ENCODE peak calls at places on chromosomes 6 and 20, in seven cellular contexts. Z is K562, W is mesenchymal stem cell, U is endodermal cell, A is aorta, D is psoas muscle, J is stomach. I is an unnamed sample.
A peak's percentile ranks its signal among the peaks of the same experiment; 100 is the strongest.

GRCh38 chr6:22673474-22673873 is 104.1 kb downstream of the HDGFL1 start:
- DNase-seq in Z (no peak), W (no peak), U (no peak), A (no peak), D (no peak), J (no peak), I (no peak)

GRCh38 chr6:35804996-35805736 is at the start of gene LHFPL5:
- DNase-seq in Z (peak; percentile 95), W (peak; percentile 42), U (peak; percentile 93), A (peak; percentile 80), D (peak; percentile 36), J (peak; percentile 49), I (peak; percentile 53)

GRCh38 chr20:10179574-10180298 is 38.9 kb upstream of the SNAP25 start:
- DNase-seq in Z (no peak), W (peak; percentile 6), U (peak; percentile 72), A (no peak), D (no peak), J (no peak), I (no peak)

GRCh38 chr6:91288741-91289140 is 701.9 kb upstream of the MAP3K7 start:
- DNase-seq in Z (no peak), W (no peak), U (no peak), A (no peak), D (no peak), J (no peak), I (no peak)

GRCh38 chr6:24935753-24936152 is at the start of gene RIPOR2:
- DNase-seq in Z (no peak), W (no peak), U (peak; percentile 89), A (no peak), D (no peak), J (peak; percentile 56), I (no peak)

GRCh38 chr6:108365488-108365887 is 70.6 kb downstream of the AFG1L start:
- DNase-seq in Z (no peak), W (no peak), U (no peak), A (no peak), D (no peak), J (no peak), I (no peak)

GRCh38 chr6:35876902-35877301 is 44.0 kb downstream of the SRPK1 start:
- DNase-seq in Z (no peak), W (no peak), U (no peak), A (no peak), D (no peak), J (no peak), I (no peak)

GRCh38 chr6:120951258-120951657 is 383.0 kb downstream of the TBC1D32 start:
- DNase-seq in Z (no peak), W (no peak), U (no peak), A (no peak), D (no peak), J (no peak), I (no peak)

GRCh38 chr6:23533954-23534725 is 591.9 kb upstream of the NRSN1 start:
- DNase-seq in Z (no peak), W (no peak), U (no peak), A (no peak), D (no peak), J (no peak), I (no peak)

GRCh38 chr6:154156135-154156948 is 117.3 kb downstream of the OPRM1 start:
- DNase-seq in Z (peak; percentile 21), W (peak; percentile 30), U (peak; percentile 87), A (no peak), D (no peak), J (peak; percentile 68), I (no peak)

GRCh38 chr20:35654415-35654814 is 10.3 kb downstream of the CPNE1 start:
- DNase-seq in Z (no peak), W (no peak), U (no peak), A (no peak), D (no peak), J (no peak), I (no peak)

GRCh38 chr20:41255655-41256054 is 61.9 kb downstream of the ZHX3 start:
- DNase-seq in Z (no peak), W (no peak), U (no peak), A (no peak), D (no peak), J (peak; percentile 44), I (no peak)

GRCh38 chr6:31610891-31611425 is 4.1 kb upstream of the AIF1 start:
- DNase-seq in Z (no peak), W (no peak), U (no peak), A (no peak), D (no peak), J (no peak), I (no peak)

GRCh38 chr6:130831598-130831997 is 4.4 kb downstream of the SMLR1 start:
- DNase-seq in Z (no peak), W (no peak), U (no peak), A (no peak), D (no peak), J (no peak), I (no peak)

GRCh38 chr6:53718597-53719460 is 53.3 kb upstream of the KLHL31 start:
- DNase-seq in Z (peak; percentile 51), W (peak; percentile 62), U (no peak), A (no peak), D (no peak), J (peak; percentile 44), I (peak; percentile 60)

GRCh38 chr6:30163090-30163917 is at the start of gene TRIM15:
- DNase-seq in Z (no peak), W (no peak), U (peak; percentile 67), A (no peak), D (no peak), J (no peak), I (no peak)

GRCh38 chr6:131062245-131063027 is 609 bp downstream of the EPB41L2 start:
- DNase-seq in Z (no peak), W (peak; percentile 40), U (peak; percentile 74), A (peak; percentile 82), D (peak; percentile 39), J (peak; percentile 28), I (no peak)

GRCh38 chr6:133512410-133513016 is 271.4 kb downstream of the EYA4 start:
- DNase-seq in Z (peak; percentile 17), W (peak; percentile 65), U (peak; percentile 83), A (no peak), D (peak; percentile 26), J (peak; percentile 50), I (peak; percentile 43)

GRCh38 chr6:68240731-68241130 is 394.4 kb upstream of the ADGRB3 start:
- DNase-seq in Z (no peak), W (no peak), U (no peak), A (no peak), D (no peak), J (no peak), I (no peak)

GRCh38 chr6:68238097-68238597 is 396.9 kb upstream of the ADGRB3 start:
- DNase-seq in Z (no peak), W (peak; percentile 62), U (no peak), A (no peak), D (no peak), J (no peak), I (no peak)

GRCh38 chr6:68235192-68235812 is 399.8 kb upstream of the ADGRB3 start:
- DNase-seq in Z (no peak), W (peak; percentile 67), U (no peak), A (no peak), D (no peak), J (no peak), I (no peak)

GRCh38 chr6:68239034-68239433 is 396.0 kb upstream of the ADGRB3 start:
- DNase-seq in Z (no peak), W (no peak), U (no peak), A (no peak), D (no peak), J (no peak), I (no peak)

GRCh38 chr6:68237205-68237604 is 397.9 kb upstream of the ADGRB3 start:
- DNase-seq in Z (no peak), W (no peak), U (no peak), A (no peak), D (no peak), J (no peak), I (no peak)
- H3K4me3 ChIP-seq in Z (no peak overlapping the region), W (no peak overlapping the region), U (no peak overlapping the region), A (no peak overlapping the region), D (no peak overlapping the region), J (no peak overlapping the region), I (no peak overlapping the region)

GRCh38 chr20:45347297-45347935 is 808 bp downstream of the SDC4 start:
- DNase-seq in Z (no peak), W (no peak), U (no peak), A (no peak), D (no peak), J (peak; percentile 36), I (no peak)
- H3K27me3 ChIP-seq in Z (no peaks in the 10 kb centered on the region), W (no peaks in the 10 kb centered on the region), U (no peaks in the 10 kb centered on the region), A (no peaks in the 10 kb centered on the region), D (no peaks in the 10 kb centered on the region), J (no peaks in the 10 kb centered on the region), I (no peaks in the 10 kb centered on the region)

GRCh38 chr20:51514252-51514651 is 28.3 kb downstream of the NFATC2 start:
- DNase-seq in Z (no peak), W (no peak), U (no peak), A (no peak), D (no peak), J (no peak), I (no peak)

GRCh38 chr20:51512645-51513044 is 29.9 kb downstream of the NFATC2 start:
- DNase-seq in Z (peak; percentile 34), W (no peak), U (no peak), A (no peak), D (no peak), J (no peak), I (no peak)

GRCh38 chr20:51513545-51513944 is 29.0 kb downstream of the NFATC2 start:
- DNase-seq in Z (peak; percentile 49), W (no peak), U (no peak), A (no peak), D (no peak), J (no peak), I (no peak)

GRCh38 chr20:51516855-51517254 is 25.7 kb downstream of the NFATC2 start:
- DNase-seq in Z (no peak), W (no peak), U (no peak), A (no peak), D (no peak), J (no peak), I (no peak)

GRCh38 chr20:51514836-51515235 is 27.7 kb downstream of the NFATC2 start:
- DNase-seq in Z (no peak), W (no peak), U (no peak), A (no peak), D (no peak), J (no peak), I (no peak)
- H3K4me1 ChIP-seq in Z (peaks cover 18% of the 10 kb centered on the region), W (peaks cover 2% of the 10 kb centered on the region), U (no peaks in the 10 kb centered on the region), A (no peaks in the 10 kb centered on the region), D (peaks cover 3% of the 10 kb centered on the region), J (no peaks in the 10 kb centered on the region), I (no peaks in the 10 kb centered on the region)

DNA sequence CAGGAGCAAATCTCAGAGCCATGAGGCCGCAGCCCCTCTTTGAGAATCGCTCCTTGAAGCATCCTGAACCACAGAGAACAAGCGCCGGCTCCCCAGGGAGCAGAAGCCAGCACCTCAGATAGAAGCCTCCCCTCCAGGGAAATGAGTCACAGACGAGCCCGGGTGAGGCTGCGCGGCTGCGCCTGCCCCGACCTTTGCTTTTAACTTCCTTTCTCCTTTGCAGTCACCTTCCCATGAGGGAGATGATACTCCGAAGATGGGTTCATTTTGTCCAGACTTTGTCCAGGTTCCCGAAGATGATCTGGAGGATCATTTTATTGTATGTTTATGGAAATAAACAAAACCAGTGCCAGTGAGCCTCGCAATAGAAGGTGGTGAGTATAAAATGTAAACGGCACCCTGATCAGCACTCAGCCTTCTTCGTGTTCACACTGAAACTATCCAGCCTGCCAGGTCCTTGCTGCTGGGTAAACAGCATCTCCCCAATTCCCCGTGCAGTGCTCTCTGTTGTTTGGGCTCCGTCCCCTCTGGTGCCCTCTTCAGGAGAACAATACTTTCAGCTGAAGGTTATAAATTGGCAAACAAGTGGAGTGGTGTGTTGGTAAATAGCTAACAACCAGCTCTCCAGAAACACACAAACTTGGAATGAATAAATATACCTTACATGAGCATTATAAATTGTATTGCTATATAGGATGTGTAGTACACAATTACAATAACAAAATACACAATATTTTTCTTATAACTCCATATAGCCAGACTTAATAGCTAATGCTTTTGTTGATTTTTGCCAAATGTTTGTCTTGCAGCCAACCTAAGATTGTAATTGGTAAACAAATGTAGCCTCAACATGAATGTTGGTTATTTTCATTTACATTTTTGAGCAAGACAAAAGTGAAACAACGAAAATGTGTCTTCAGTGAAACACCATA is 41.4 kb upstream of the TMEM181 start:
- DNase-seq in Z (peak; percentile 61), W (peak; percentile 76), U (peak; percentile 91), A (no peak), D (peak; percentile 32), J (peak; percentile 63), I (peak; percentile 60)
- H3K4me3 ChIP-seq in Z (peak overlapping the region; percentile 15), W (no peak overlapping the region), U (peak overlapping the region; percentile 67), A (no peak overlapping the region), D (peak overlapping the region; percentile 12), J (peak overlapping the region; percentile 23), I (no peak overlapping the region)